ENCODE peak calls at places on chromosome 6, in five cellular contexts. N is NCI-H748 treated with DMSO at 0.1 percent for 48 hours; Q is activated CD4-positive, alpha-beta T cell treated with anti-CD3 and anti-CD28 coated beads, Interleukin-2, amount 50 U/mL, for 1 hour; K is CD14-positive monocyte; I is NCI-H1417 treated with DMSO at 0.1 percent for 48 hours. G is an unnamed sample.

GRCh38 chr6:2412731-2413130 is 167.3 kb upstream of the GMDS start:
- DNase-seq in K (no peak), I (no peak), N (no peak), Q (no peak), G (no peak)

GRCh38 chr6:8958894-8959511 is 523.7 kb upstream of the SLC35B3 start:
- DNase-seq in I (no peak), K (no peak), N (no peak), Q (no peak), G (no peak)

GRCh38 chr6:168147205-168147738 is 68.3 kb upstream of the FRMD1 start:
- DNase-seq in Q (no peak), N (peak; percentile 91), I (peak; percentile 75), K (no peak), G (no peak)

GRCh38 chr6:56087421-56087820 is 160.0 kb downstream of the COL21A1 start:
- DNase-seq in K (no peak), N (no peak), I (no peak), Q (no peak), G (no peak)

GRCh38 chr6:141326925-141327324 is 805.8 kb upstream of the GJE1 start:
- DNase-seq in K (no peak), N (no peak), I (no peak), Q (no peak), G (no peak)

GRCh38 chr6:153503810-153504209 is 372.7 kb upstream of the RGS17 start:
- DNase-seq in I (no peak), N (no peak), Q (no peak), K (no peak), G (no peak)

GRCh38 chr6:20575125-20575524 is 40.9 kb downstream of the CDKAL1 start:
- DNase-seq in N (peak; percentile 75), Q (no peak), K (no peak), I (no peak), G (no peak)

GRCh38 chr6:110628330-110628729 is 151.9 kb upstream of the SLC22A16 start:
- DNase-seq in I (no peak), K (no peak), Q (no peak), N (no peak), G (no peak)

GRCh38 chr6:13813011-13813410 is 1.3 kb downstream of the MCUR1 start:
- DNase-seq in Q (no peak), N (peak; percentile 63), I (no peak), K (no peak), G (no peak)

GRCh38 chr6:57324538-57324937 is 7.1 kb downstream of the PRIM2 start:
- DNase-seq in Q (no peak), K (no peak), I (no peak), N (peak; percentile 9), G (no peak)

GRCh38 chr6:162372092-162372491 is 355.5 kb downstream of the PRKN start:
- DNase-seq in I (no peak), N (no peak), Q (no peak), K (no peak), G (no peak)

GRCh38 chr6:53768636-53769035 is 26.2 kb upstream of the LRRC1 start:
- DNase-seq in K (no peak), I (no peak), Q (no peak), N (no peak), G (no peak)

GRCh38 chr6:119142637-119143036 is 64.2 kb upstream of the FAM184A start:
- DNase-seq in Q (no peak), N (no peak), K (no peak), I (no peak), G (no peak)

GRCh38 chr6:63636516-63636968 is 940 bp downstream of the PHF3 start:
- DNase-seq in I (no peak), Q (peak; percentile 53), K (no peak), N (peak; percentile 77), G (peak; percentile 55)

GRCh38 chr6:46014511-46015118 is 1.0 kb downstream of the CLIC5 start:
- DNase-seq in I (no peak), K (no peak), N (no peak), Q (peak; percentile 9), G (no peak)

G was measured in dorsolateral prefrontal cortex.